ENCODE peak calls at places on chromosomes 2 and 18, in six cellular contexts. J is aorta, E is tibial artery, X is endodermal cell, B is OCI-LY7, V is lower lobe of right lung. T is an unnamed sample.

GRCh38 chr2:2266699-2267449 is 64.2 kb downstream of the MYT1L start:
- DNase-seq in J (no peak), E (peak; percentile 39), X (no peak), B (no peak), V (no peak), T (no peak)

GRCh38 chr2:168521342-168521741 is 65.3 kb downstream of the CERS6 start:
- DNase-seq in J (no peak), E (no peak), X (no peak), B (no peak), V (no peak), T (no peak)

GRCh38 chr2:222796413-222797103 is 64.3 kb upstream of the ACSL3 start:
- DNase-seq in J (no peak), E (no peak), X (peak; percentile 73), B (no peak), V (no peak), T (no peak)

GRCh38 chr2:194264586-194264985 is 1392.4 kb upstream of the SLC39A10 start:
- DNase-seq in J (no peak), E (no peak), X (no peak), B (no peak), V (no peak), T (no peak)

GRCh38 chr18:50093366-50093765 is 101.6 kb downstream of the MYO5B start:
- DNase-seq in J (no peak), E (no peak), X (no peak), B (no peak), V (no peak), T (no peak)

GRCh38 chr2:230885467-230886130 is 20.9 kb downstream of the ITM2C start:
- DNase-seq in J (no peak), E (no peak), X (peak; percentile 73), B (no peak), V (no peak), T (peak; percentile 62)

GRCh38 chr2:220144411-220144810 is 517.0 kb downstream of the SLC4A3 start:
- DNase-seq in J (no peak), E (no peak), X (no peak), B (no peak), V (no peak), T (no peak)

GRCh38 chr2:147348886-147349285 is 495.9 kb upstream of the ACVR2A start:
- DNase-seq in J (no peak), E (no peak), X (no peak), B (no peak), V (no peak), T (no peak)

GRCh38 chr2:134227666-134228065 is 26.2 kb upstream of the MGAT5 start:
- DNase-seq in J (no peak), E (no peak), X (no peak), B (no peak), V (no peak), T (no peak)

GRCh38 chr2:241063587-241063986 is 38.5 kb downstream of the MTERF4 start:
- DNase-seq in J (no peak), E (no peak), X (no peak), B (no peak), V (peak; percentile 46), T (peak; percentile 33)

GRCh38 chr18:65906621-65907034 is 155.8 kb downstream of the CDH7 start:
- DNase-seq in J (no peak), E (no peak), X (peak; percentile 70), B (no peak), V (no peak), T (peak; percentile 52)

GRCh38 chr2:160694221-160694620 is 200.6 kb upstream of the RBMS1 start:
- DNase-seq in J (no peak), E (no peak), X (no peak), B (no peak), V (no peak), T (no peak)

GRCh38 chr2:127429291-127429690 is 11.1 kb downstream of the PROC start:
- DNase-seq in J (no peak), E (no peak), X (no peak), B (no peak), V (no peak), T (no peak)

GRCh38 chr2:170819941-170820646 is 3.4 kb downstream of the GAD1 start:
- DNase-seq in J (no peak), E (no peak), X (peak; percentile 84), B (no peak), V (no peak), T (peak; percentile 83)
- H3K4me1 ChIP-seq in J (no peaks in the 10 kb centered on the region), E (peaks cover 57% of the 10 kb centered on the region), X (peaks cover 3% of the 10 kb centered on the region), B (no peaks in the 10 kb centered on the region), V (peaks cover 81% of the 10 kb centered on the region), T (peaks cover 2% of the 10 kb centered on the region)

GRCh38 chr2:54570925-54571694 is 115.0 kb downstream of the SPTBN1 start:
- DNase-seq in J (no peak), E (no peak), X (no peak), B (peak; percentile 84), V (peak; percentile 66), T (no peak)
- H3K4me1 ChIP-seq in J (peaks cover 24% of the 10 kb centered on the region), E (peaks cover 40% of the 10 kb centered on the region), X (peaks cover 30% of the 10 kb centered on the region), B (peaks cover 92% of the 10 kb centered on the region), V (peaks cover 93% of the 10 kb centered on the region), T (peaks cover 15% of the 10 kb centered on the region)

GRCh38 chr2:170742896-170743529 is 27.2 kb upstream of the ERICH2 start:
- DNase-seq in J (no peak), E (no peak), X (no peak), B (no peak), V (no peak), T (no peak)
- H3K4me1 ChIP-seq in J (no peaks in the 10 kb centered on the region), E (no peaks in the 10 kb centered on the region), X (no peaks in the 10 kb centered on the region), B (no peaks in the 10 kb centered on the region), V (no peaks in the 10 kb centered on the region), T (no peaks in the 10 kb centered on the region)

GRCh38 chr18:59907660-59908059 is 7.9 kb downstream of the PMAIP1 start:
- DNase-seq in J (no peak), E (no peak), X (no peak), B (no peak), V (no peak), T (no peak)
- H3K4me1 ChIP-seq in J (no peaks in the 10 kb centered on the region), E (no peaks in the 10 kb centered on the region), X (peaks cover 5% of the 10 kb centered on the region), B (peaks cover 70% of the 10 kb centered on the region), V (peaks cover 13% of the 10 kb centered on the region), T (peaks cover 8% of the 10 kb centered on the region)

DNA sequence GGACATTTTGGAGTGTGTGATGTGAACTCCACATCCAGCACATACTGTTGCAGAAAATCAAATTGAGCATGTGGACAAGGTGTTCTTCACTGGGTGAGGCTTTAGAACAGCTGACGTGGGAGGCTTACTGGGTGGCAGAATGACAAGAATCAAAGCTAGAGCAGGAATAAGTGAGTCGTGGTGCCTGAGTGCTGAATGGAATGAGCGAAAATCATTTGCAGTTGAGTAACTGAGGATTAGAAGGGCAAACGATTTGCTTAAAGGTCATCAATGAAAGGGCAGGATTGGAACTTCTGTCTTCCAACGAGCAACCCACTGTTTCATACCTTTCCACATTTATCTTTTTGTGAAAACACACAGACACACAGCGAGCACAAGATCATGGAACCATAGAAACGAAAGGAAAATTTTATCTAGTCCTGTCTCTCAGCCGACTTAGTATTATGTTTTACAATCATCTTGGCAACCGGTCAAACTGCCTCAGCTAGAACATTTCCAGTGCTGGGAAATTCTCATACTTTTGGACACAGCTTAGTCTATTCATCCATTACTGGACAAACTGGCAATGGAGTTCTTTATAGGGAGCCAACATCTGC is 7.2 kb upstream of the DAW1 start:
- DNase-seq in J (no peak), E (no peak), X (no peak), B (no peak), V (no peak), T (no peak)
- H3K4me1 ChIP-seq in J (peaks cover 7% of the 10 kb centered on the region), E (peaks cover 17% of the 10 kb centered on the region), X (peaks cover 5% of the 10 kb centered on the region), B (no peaks in the 10 kb centered on the region), V (no peaks in the 10 kb centered on the region), T (peaks cover 2% of the 10 kb centered on the region)